ENCODE peak calls at places on chromosomes 6 and 20, in ten cellular contexts. U, X, H, L, F, S, Q, D, I and K are unnamed samples.

GRCh38 chr6:6494677-6495076 is 93.8 kb upstream of the LY86 start:
- DNase-seq in L (no peak), F (peak; percentile 75), X (no peak), I (peak; percentile 29), S (no peak), D (peak; percentile 73), U (peak; percentile 79), Q (no peak), H (peak; percentile 31), K (peak; percentile 30)

GRCh38 chr6:170553686-170554085 is 483 bp upstream of the TBP start:
- DNase-seq in I (no peak), H (no peak), U (peak; percentile 23), D (no peak), F (no peak), S (no peak), Q (no peak), L (peak; percentile 39), X (no peak), K (peak; percentile 51)

GRCh38 chr6:45423111-45423900 is 45.6 kb upstream of the SUPT3H start:
- DNase-seq in S (no peak), H (no peak), Q (peak; percentile 16), D (peak; percentile 72), U (peak; percentile 50), F (peak; percentile 14), I (peak; percentile 21), L (no peak), X (no peak), K (no peak)

GRCh38 chr20:58598271-58599015 is 52.6 kb upstream of the STX16 start:
- DNase-seq in S (no peak), D (no peak), Q (no peak), I (no peak), X (peak; percentile 22), U (no peak), H (no peak), L (peak; percentile 58), F (no peak), K (peak; percentile 34)

GRCh38 chr20:40961686-40962640 is 66.7 kb upstream of the TOP1 start:
- DNase-seq in Q (no peak), F (no peak), X (no peak), L (no peak), S (peak; percentile 79), H (no peak), I (no peak), U (no peak), D (no peak), K (no peak)

GRCh38 chr6:108559884-108560462 is 744 bp upstream of the FOXO3 start:
- DNase-seq in H (peak; percentile 67), I (peak; percentile 58), D (no peak), S (peak; percentile 70), L (peak; percentile 89), F (peak; percentile 71), U (peak; percentile 67), Q (peak; percentile 36), X (no peak), K (peak; percentile 47)

GRCh38 chr6:118263929-118264486 is 284.1 kb upstream of the PLN start:
- DNase-seq in H (peak; percentile 5), U (peak; percentile 46), I (peak; percentile 17), Q (no peak), S (no peak), X (no peak), D (no peak), L (no peak), F (peak; percentile 34), K (no peak)

GRCh38 chr6:137832110-137832509 is 34.9 kb upstream of the TNFAIP3 start:
- DNase-seq in H (peak; percentile 14), U (no peak), D (no peak), Q (no peak), L (no peak), F (peak; percentile 91), S (no peak), I (no peak), X (peak; percentile 55), K (no peak)

GRCh38 chr6:144330588-144330987 is 45.5 kb downstream of the UTRN start:
- DNase-seq in F (peak; percentile 86), S (no peak), D (peak; percentile 87), Q (no peak), U (no peak), L (no peak), H (no peak), I (peak; percentile 71), X (no peak), K (no peak)

GRCh38 chr20:62374431-62375152 is 7.5 kb upstream of the LAMA5 start:
- DNase-seq in I (no peak), F (no peak), L (no peak), U (no peak), Q (no peak), S (peak; percentile 88), X (no peak), D (no peak), H (no peak), K (no peak)

GRCh38 chr6:79872303-79872702 is 75.0 kb downstream of the ELOVL4 start:
- DNase-seq in X (no peak), Q (no peak), F (peak; percentile 92), S (no peak), L (no peak), U (no peak), D (no peak), I (no peak), H (no peak), K (no peak)

GRCh38 chr6:134074151-134074712 is 21.8 kb upstream of the SLC2A12 start:
- DNase-seq in U (peak; percentile 56), S (no peak), I (peak; percentile 27), D (no peak), F (no peak), H (no peak), Q (no peak), X (no peak), L (no peak), K (no peak)

GRCh38 chr6:36383608-36384007 is 3.9 kb downstream of the ETV7 start:
- DNase-seq in X (no peak), I (no peak), Q (no peak), S (no peak), H (peak; percentile 34), D (no peak), U (no peak), F (peak; percentile 37), L (no peak), K (no peak)

GRCh38 chr6:26089272-26089671 is 2.0 kb downstream of the HFE start:
- DNase-seq in D (no peak), U (no peak), F (no peak), X (no peak), L (peak; percentile 54), H (no peak), I (no peak), Q (no peak), S (no peak), K (no peak)
- TF ChIP-seq CTCF in D (no peak), U (no peak), F (no peak), X (no peak), L (no peak), H (no peak), I (no peak), Q (no peak), S (no peak), K (no peak)

DNA sequence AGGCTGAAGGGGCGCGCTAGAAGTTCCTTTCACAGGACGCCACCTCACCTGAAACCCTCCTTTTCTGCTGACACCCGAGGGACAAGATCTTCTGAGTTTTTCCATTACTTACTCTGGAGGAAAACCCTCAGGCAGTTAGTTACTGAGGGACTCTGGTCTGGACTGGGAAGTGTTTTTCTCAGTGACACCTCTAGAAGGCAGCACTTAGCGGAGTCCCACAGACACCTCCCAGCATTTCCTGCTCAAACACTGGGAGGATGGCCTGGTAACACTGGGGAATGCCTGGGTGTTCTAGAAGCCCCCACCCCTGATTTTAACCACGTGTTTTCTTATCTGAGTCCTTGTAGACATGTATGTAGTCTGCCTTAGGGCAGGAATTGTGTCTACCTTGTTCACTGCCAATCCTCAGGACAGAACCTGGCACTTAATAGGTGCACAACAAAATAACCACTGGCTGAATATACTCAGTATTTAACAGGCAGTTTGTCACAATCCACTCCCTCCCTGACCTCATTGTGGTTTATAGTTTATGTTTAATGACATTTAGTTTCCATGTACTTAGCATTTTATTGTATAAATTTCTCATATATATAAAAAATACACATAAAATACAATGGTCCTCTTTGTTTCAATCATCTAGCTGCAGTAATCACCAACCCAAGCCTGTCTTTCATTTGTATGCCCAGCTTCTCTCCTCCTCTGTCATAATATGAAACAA is 4.8 kb downstream of the GSTA3 start:
- DNase-seq in Q (no peak), L (no peak), X (no peak), F (peak; percentile 24), U (no peak), I (no peak), S (no peak), D (no peak), H (peak; percentile 29), K (no peak)
- TF ChIP-seq CTCF in Q (peak; percentile 20), L (no peak), X (peak; percentile 28), F (no peak), U (no peak), I (peak; percentile 24), S (peak; percentile 16), D (no peak), H (peak; percentile 18), K (no peak)

DNA sequence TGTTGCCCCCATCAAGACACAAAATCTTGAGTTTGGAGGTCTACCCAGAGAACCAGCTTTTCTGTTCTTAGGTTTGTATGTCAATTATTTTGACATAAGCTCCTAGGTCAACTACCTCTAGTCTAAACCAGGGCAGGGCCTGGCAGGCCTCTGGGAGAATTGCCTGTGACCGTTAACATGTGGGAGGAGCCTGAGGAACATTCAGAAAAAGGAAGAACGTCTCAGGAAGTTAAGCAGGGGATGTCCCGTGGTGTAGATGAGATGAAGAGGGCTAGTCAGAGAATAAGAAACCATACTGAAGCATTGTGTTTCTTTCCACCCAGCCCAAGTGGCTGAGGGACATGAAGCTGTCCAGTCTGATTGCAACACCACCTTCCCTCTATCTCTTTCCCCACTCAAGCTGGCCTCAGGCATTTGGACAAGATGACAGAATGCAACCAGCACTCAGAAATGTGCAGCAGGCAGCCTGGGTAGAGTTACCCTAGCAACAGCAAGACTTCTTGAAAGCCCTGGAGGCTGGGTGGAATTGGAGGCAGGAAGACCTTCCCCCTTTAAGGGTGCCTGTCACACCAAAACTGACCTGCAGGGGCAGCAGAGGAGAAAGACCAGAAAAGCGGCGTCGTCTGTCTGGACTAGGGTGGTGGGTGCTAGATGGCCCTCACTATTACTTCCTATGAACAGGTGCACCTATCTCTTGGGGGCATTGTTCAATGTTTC is 186.2 kb downstream of the UNC5CL start:
- DNase-seq in I (no peak), H (no peak), S (no peak), Q (no peak), L (no peak), U (peak; percentile 9), F (peak; percentile 5), D (no peak), X (no peak), K (no peak)
- TF ChIP-seq CTCF in I (peak; percentile 47), H (peak; percentile 13), S (no peak), Q (peak; percentile 18), L (no peak), U (peak; percentile 59), F (peak; percentile 49), D (peak; percentile 21), X (peak; percentile 54), K (no peak)

DNA sequence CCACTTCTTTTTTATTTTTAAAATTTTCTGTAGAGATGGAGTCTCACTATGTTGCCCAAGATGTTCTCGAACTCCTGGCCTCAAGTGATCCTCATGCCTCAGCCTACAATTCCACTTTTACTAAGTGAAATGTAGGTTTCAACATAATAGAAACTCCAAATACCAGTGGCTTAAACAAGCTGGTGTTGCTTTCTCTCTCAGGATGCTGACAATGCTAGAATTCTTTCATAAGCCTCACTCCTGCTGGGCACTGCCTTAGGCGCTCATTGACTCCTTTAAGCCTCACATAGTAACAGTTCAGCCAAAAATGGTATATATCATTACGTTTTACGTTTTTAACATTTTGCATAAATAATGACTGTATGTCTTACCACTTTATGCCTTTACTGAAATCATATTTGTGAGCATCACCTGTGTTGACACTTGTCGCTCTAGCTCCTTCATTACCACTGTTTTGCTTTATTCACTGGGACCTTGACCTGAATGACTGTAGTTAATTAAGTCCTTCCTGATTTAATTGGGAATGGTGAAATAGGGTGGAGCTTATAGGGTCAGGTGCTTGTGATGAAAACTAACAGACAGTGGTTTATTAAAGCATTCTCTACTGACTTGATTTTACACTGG is 3.9 kb upstream of the CST9 start:
- DNase-seq in X (no peak), U (no peak), Q (no peak), H (no peak), L (no peak), I (no peak), F (no peak), D (no peak), S (no peak), K (no peak)
- TF ChIP-seq CTCF in X (no peak), U (no peak), Q (no peak), H (no peak), L (no peak), I (no peak), F (no peak), D (no peak), S (no peak), K (no peak)